ENCODE peak calls at places on chromosome 3, in eight cellular contexts. One of them, this sample, is unnamed. For H3K27me3, the result is how much of the 10 kb centered on the place peaks cover.

GRCh38 chr3:193938613-193939012 is 197.3 kb upstream of the HES1 start:
- DNase-seq in IMR-90: no peak
- DNase-seq in tibial nerve: no peak
- DNase-seq in astrocyte: no peak
- DNase-seq in AG04450: no peak
- DNase-seq in neural progenitor cell: peak
- DNase-seq in dorsolateral prefrontal cortex: no peak
- DNase-seq in H9: peak
- DNase-seq in this sample: no peak

GRCh38 chr3:102174312-102174712 is 260.5 kb upstream of the ZPLD1 start:
- DNase-seq in dorsolateral prefrontal cortex: no peak
- DNase-seq in tibial nerve: no peak
- DNase-seq in astrocyte: peak
- DNase-seq in H9: no peak
- DNase-seq in AG04450: peak
- DNase-seq in neural progenitor cell: no peak
- DNase-seq in IMR-90: peak
- DNase-seq in this sample: no peak

GRCh38 chr3:29370021-29370420 is 89.2 kb downstream of the RBMS3 start:
- DNase-seq in H9: no peak
- DNase-seq in IMR-90: no peak
- DNase-seq in tibial nerve: no peak
- DNase-seq in AG04450: no peak
- DNase-seq in astrocyte: no peak
- DNase-seq in neural progenitor cell: no peak
- DNase-seq in dorsolateral prefrontal cortex: no peak
- DNase-seq in this sample: no peak

GRCh38 chr3:140250945-140251344 is 316.0 kb downstream of the CLSTN2 start:
- DNase-seq in neural progenitor cell: no peak
- DNase-seq in dorsolateral prefrontal cortex: no peak
- DNase-seq in tibial nerve: no peak
- DNase-seq in astrocyte: no peak
- DNase-seq in H9: no peak
- DNase-seq in IMR-90: no peak
- DNase-seq in AG04450: no peak
- DNase-seq in this sample: no peak

GRCh38 chr3:67819447-67819846 is 165.0 kb upstream of the SUCLG2 start:
- DNase-seq in astrocyte: no peak
- DNase-seq in tibial nerve: no peak
- DNase-seq in IMR-90: no peak
- DNase-seq in H9: peak
- DNase-seq in dorsolateral prefrontal cortex: no peak
- DNase-seq in neural progenitor cell: peak
- DNase-seq in AG04450: no peak
- DNase-seq in this sample: no peak

GRCh38 chr3:157920804-157921203 is 185.4 kb downstream of the SHOX2 start:
- DNase-seq in dorsolateral prefrontal cortex: no peak
- DNase-seq in neural progenitor cell: peak
- DNase-seq in tibial nerve: no peak
- DNase-seq in astrocyte: no peak
- DNase-seq in H9: no peak
- DNase-seq in AG04450: no peak
- DNase-seq in IMR-90: no peak
- DNase-seq in this sample: no peak

GRCh38 chr3:134376385-134376765 is 2.1 kb upstream of the AMOTL2 start:
- DNase-seq in astrocyte: no peak
- DNase-seq in AG04450: no peak
- DNase-seq in dorsolateral prefrontal cortex: no peak
- DNase-seq in neural progenitor cell: no peak
- DNase-seq in IMR-90: no peak
- DNase-seq in H9: peak
- DNase-seq in tibial nerve: no peak
- DNase-seq in this sample: no peak

GRCh38 chr3:31934018-31934417 is 47.0 kb downstream of the OSBPL10 start:
- DNase-seq in tibial nerve: no peak
- DNase-seq in astrocyte: no peak
- DNase-seq in dorsolateral prefrontal cortex: no peak
- DNase-seq in neural progenitor cell: no peak
- DNase-seq in IMR-90: no peak
- DNase-seq in H9: no peak
- DNase-seq in AG04450: no peak
- DNase-seq in this sample: no peak

GRCh38 chr3:28758115-28758514 is 409.5 kb upstream of the AZI2 start:
- DNase-seq in AG04450: no peak
- DNase-seq in tibial nerve: no peak
- DNase-seq in dorsolateral prefrontal cortex: no peak
- DNase-seq in astrocyte: no peak
- DNase-seq in H9: no peak
- DNase-seq in IMR-90: no peak
- DNase-seq in neural progenitor cell: no peak
- DNase-seq in this sample: no peak

GRCh38 chr3:58065700-58066167 is 57.5 kb downstream of the FLNB start:
- DNase-seq in dorsolateral prefrontal cortex: no peak
- DNase-seq in AG04450: no peak
- DNase-seq in H9: peak
- DNase-seq in IMR-90: no peak
- DNase-seq in tibial nerve: no peak
- DNase-seq in astrocyte: no peak
- DNase-seq in neural progenitor cell: no peak
- DNase-seq in this sample: no peak

GRCh38 chr3:182300266-182300665 is 493.0 kb upstream of the ATP11B start:
- DNase-seq in tibial nerve: no peak
- DNase-seq in H9: no peak
- DNase-seq in dorsolateral prefrontal cortex: no peak
- DNase-seq in IMR-90: no peak
- DNase-seq in neural progenitor cell: no peak
- DNase-seq in astrocyte: no peak
- DNase-seq in AG04450: no peak
- DNase-seq in this sample: no peak

GRCh38 chr3:65425880-65426279 is 612.8 kb downstream of the MAGI1 start:
- DNase-seq in astrocyte: no peak
- DNase-seq in IMR-90: peak
- DNase-seq in AG04450: no peak
- DNase-seq in dorsolateral prefrontal cortex: no peak
- DNase-seq in H9: no peak
- DNase-seq in neural progenitor cell: peak
- DNase-seq in tibial nerve: no peak
- DNase-seq in this sample: no peak

GRCh38 chr3:44926921-44927320 is 49.1 kb downstream of the ZDHHC3 start:
- DNase-seq in astrocyte: no peak
- DNase-seq in neural progenitor cell: no peak
- DNase-seq in IMR-90: no peak
- DNase-seq in tibial nerve: no peak
- DNase-seq in dorsolateral prefrontal cortex: no peak
- DNase-seq in AG04450: no peak
- DNase-seq in H9: no peak
- DNase-seq in this sample: no peak

GRCh38 chr3:103706671-103707070 is 1271.9 kb downstream of the ZPLD1 start:
- DNase-seq in tibial nerve: no peak
- DNase-seq in IMR-90: no peak
- DNase-seq in astrocyte: no peak
- DNase-seq in H9: no peak
- DNase-seq in neural progenitor cell: no peak
- DNase-seq in AG04450: no peak
- DNase-seq in dorsolateral prefrontal cortex: no peak
- DNase-seq in this sample: peak

GRCh38 chr3:143302638-143303171 is 183.1 kb downstream of the CHST2 start:
- DNase-seq in IMR-90: peak
- DNase-seq in AG04450: peak
- DNase-seq in dorsolateral prefrontal cortex: no peak
- DNase-seq in neural progenitor cell: no peak
- DNase-seq in astrocyte: peak
- DNase-seq in H9: peak
- DNase-seq in tibial nerve: no peak
- DNase-seq in this sample: peak

GRCh38 chr3:145776782-145777408 is 384.1 kb downstream of the PLOD2 start:
- DNase-seq in AG04450: peak
- DNase-seq in H9: peak
- DNase-seq in IMR-90: peak
- DNase-seq in tibial nerve: no peak
- DNase-seq in neural progenitor cell: peak
- DNase-seq in dorsolateral prefrontal cortex: no peak
- DNase-seq in astrocyte: peak
- DNase-seq in this sample: no peak

GRCh38 chr3:15345051-15345607 is 12.7 kb upstream of the SH3BP5 start:
- DNase-seq in astrocyte: no peak
- DNase-seq in neural progenitor cell: no peak
- DNase-seq in H9: no peak
- DNase-seq in AG04450: no peak
- DNase-seq in IMR-90: no peak
- DNase-seq in tibial nerve: no peak
- DNase-seq in dorsolateral prefrontal cortex: no peak
- DNase-seq in this sample: no peak

GRCh38 chr3:159987291-159987711 is 1.3 kb upstream of the IL12A start:
- DNase-seq in IMR-90: peak
- DNase-seq in neural progenitor cell: peak
- DNase-seq in AG04450: no peak
- DNase-seq in tibial nerve: no peak
- DNase-seq in astrocyte: peak
- DNase-seq in H9: no peak
- DNase-seq in dorsolateral prefrontal cortex: no peak
- DNase-seq in this sample: no peak

GRCh38 chr3:24196526-24196925 is 251.4 kb downstream of the NR1D2 start:
- DNase-seq in dorsolateral prefrontal cortex: no peak
- DNase-seq in tibial nerve: no peak
- DNase-seq in IMR-90: no peak
- DNase-seq in AG04450: no peak
- DNase-seq in astrocyte: peak
- DNase-seq in H9: no peak
- DNase-seq in neural progenitor cell: no peak
- DNase-seq in this sample: no peak

GRCh38 chr3:41507336-41508062 is 308.2 kb downstream of the CTNNB1 start:
- DNase-seq in astrocyte: no peak
- DNase-seq in IMR-90: no peak
- DNase-seq in neural progenitor cell: no peak
- DNase-seq in AG04450: no peak
- DNase-seq in dorsolateral prefrontal cortex: no peak
- DNase-seq in tibial nerve: no peak
- DNase-seq in H9: no peak
- DNase-seq in this sample: no peak

GRCh38 chr3:128624526-128625138 is 26.0 kb downstream of the RPN1 start:
- DNase-seq in IMR-90: no peak
- DNase-seq in astrocyte: no peak
- DNase-seq in H9: no peak
- DNase-seq in tibial nerve: no peak
- DNase-seq in neural progenitor cell: no peak
- DNase-seq in AG04450: no peak
- DNase-seq in dorsolateral prefrontal cortex: no peak
- DNase-seq in this sample: no peak

GRCh38 chr3:52162250-52162872 is 8.1 kb upstream of the POC1A start:
- DNase-seq in IMR-90: no peak
- DNase-seq in neural progenitor cell: no peak
- DNase-seq in tibial nerve: no peak
- DNase-seq in astrocyte: no peak
- DNase-seq in dorsolateral prefrontal cortex: no peak
- DNase-seq in AG04450: no peak
- DNase-seq in H9: no peak
- DNase-seq in this sample: no peak
- H3K27ac ChIP-seq in IMR-90: no peak
- H3K27ac ChIP-seq in neural progenitor cell: no peak
- H3K27ac ChIP-seq in tibial nerve: no peak
- H3K27ac ChIP-seq in astrocyte: no peak
- H3K27ac ChIP-seq in dorsolateral prefrontal cortex: no peak
- H3K27ac ChIP-seq in AG04450: no peak
- H3K27ac ChIP-seq in H9: no peak
- H3K27ac ChIP-seq in this sample: no peak

GRCh38 chr3:138939563-138940241 is 7.2 kb downstream of the FOXL2 start:
- DNase-seq in dorsolateral prefrontal cortex: no peak
- DNase-seq in H9: peak
- DNase-seq in tibial nerve: no peak
- DNase-seq in astrocyte: no peak
- DNase-seq in IMR-90: no peak
- DNase-seq in AG04450: no peak
- DNase-seq in neural progenitor cell: peak
- DNase-seq in this sample: no peak
- H3K27me3 ChIP-seq in dorsolateral prefrontal cortex: half or more
- H3K27me3 ChIP-seq in H9: half or more
- H3K27me3 ChIP-seq in tibial nerve: half or more
- H3K27me3 ChIP-seq in astrocyte: half or more
- H3K27me3 ChIP-seq in IMR-90: half or more
- H3K27me3 ChIP-seq in AG04450: half or more
- H3K27me3 ChIP-seq in neural progenitor cell: half or more
- H3K27me3 ChIP-seq in this sample: half or more

GRCh38 chr3:56309465-56309864 is 158.8 kb downstream of the ERC2 start:
- DNase-seq in tibial nerve: no peak
- DNase-seq in IMR-90: no peak
- DNase-seq in neural progenitor cell: no peak
- DNase-seq in AG04450: no peak
- DNase-seq in dorsolateral prefrontal cortex: no peak
- DNase-seq in astrocyte: no peak
- DNase-seq in H9: no peak
- DNase-seq in this sample: no peak

GRCh38 chr3:56304069-56304468 is 164.2 kb downstream of the ERC2 start:
- DNase-seq in neural progenitor cell: no peak
- DNase-seq in astrocyte: no peak
- DNase-seq in dorsolateral prefrontal cortex: no peak
- DNase-seq in H9: no peak
- DNase-seq in tibial nerve: no peak
- DNase-seq in IMR-90: no peak
- DNase-seq in AG04450: no peak
- DNase-seq in this sample: no peak

GRCh38 chr3:56302417-56302816 is 165.8 kb downstream of the ERC2 start:
- DNase-seq in neural progenitor cell: peak
- DNase-seq in AG04450: no peak
- DNase-seq in H9: no peak
- DNase-seq in dorsolateral prefrontal cortex: no peak
- DNase-seq in IMR-90: no peak
- DNase-seq in astrocyte: no peak
- DNase-seq in tibial nerve: no peak
- DNase-seq in this sample: no peak

GRCh38 chr3:56303508-56303907 is 164.8 kb downstream of the ERC2 start:
- DNase-seq in dorsolateral prefrontal cortex: no peak
- DNase-seq in neural progenitor cell: peak
- DNase-seq in IMR-90: peak
- DNase-seq in tibial nerve: no peak
- DNase-seq in H9: peak
- DNase-seq in AG04450: peak
- DNase-seq in astrocyte: peak
- DNase-seq in this sample: no peak
- TF ChIP-seq CTCF in dorsolateral prefrontal cortex: peak
- TF ChIP-seq CTCF in neural progenitor cell: peak
- TF ChIP-seq CTCF in IMR-90: peak
- TF ChIP-seq CTCF in tibial nerve: no peak
- TF ChIP-seq CTCF in H9: peak
- TF ChIP-seq CTCF in AG04450: peak
- TF ChIP-seq CTCF in astrocyte: peak
- TF ChIP-seq CTCF in this sample: peak

DNA sequence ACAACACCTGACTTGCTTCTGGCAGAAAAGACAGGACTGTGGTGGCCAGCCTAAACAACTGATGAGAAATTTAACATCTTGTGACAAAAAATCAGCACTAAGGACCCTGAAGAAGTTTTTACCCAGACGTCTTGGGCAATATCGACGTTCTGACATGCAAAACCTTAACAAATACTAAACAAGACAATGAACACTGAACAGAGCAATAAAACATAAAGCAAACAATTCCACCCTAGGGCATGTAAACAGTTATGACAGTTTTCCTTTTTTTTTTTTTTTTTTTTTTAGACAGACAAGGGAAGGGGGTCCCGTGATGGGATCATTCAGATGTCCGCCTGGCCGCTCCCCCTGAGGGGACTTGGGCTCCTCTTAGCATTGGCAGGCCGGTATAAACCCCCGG is 738.0 kb downstream of the SI start:
- DNase-seq in neural progenitor cell: no peak
- DNase-seq in dorsolateral prefrontal cortex: no peak
- DNase-seq in AG04450: no peak
- DNase-seq in astrocyte: no peak
- DNase-seq in H9: no peak
- DNase-seq in tibial nerve: no peak
- DNase-seq in IMR-90: no peak
- DNase-seq in this sample: no peak
- H3K27ac ChIP-seq in neural progenitor cell: no peak
- H3K27ac ChIP-seq in dorsolateral prefrontal cortex: no peak
- H3K27ac ChIP-seq in AG04450: no peak
- H3K27ac ChIP-seq in astrocyte: no peak
- H3K27ac ChIP-seq in H9: no peak
- H3K27ac ChIP-seq in tibial nerve: no peak
- H3K27ac ChIP-seq in IMR-90: no peak
- H3K27ac ChIP-seq in this sample: no peak

This sample was measured in foreskin keratinocyte.